ENCODE peak calls at places on chromosome 1, in four cellular contexts. M, V, A and B are unnamed samples.

GRCh38 chr1:247487057-247487456 is 29.2 kb upstream of the OR2B11 start:
- DNase-seq in M (peak; percentile 5), A (no peak), V (peak; percentile 49), B (peak; percentile 61)

GRCh38 chr1:29971703-29972102 is 735.4 kb downstream of the PTPRU start:
- DNase-seq in A (no peak), V (no peak), M (no peak), B (no peak)

GRCh38 chr1:229537894-229538293 is 20.6 kb downstream of the ABCB10 start:
- DNase-seq in M (no peak), A (no peak), V (no peak), B (no peak)

GRCh38 chr1:205533729-205534443 is 29.4 kb downstream of the CDK18 start:
- DNase-seq in M (no peak), V (no peak), A (no peak), B (no peak)

GRCh38 chr1:166029196-166029965 is 137.4 kb downstream of the FAM78B start:
- DNase-seq in V (no peak), M (no peak), A (no peak), B (no peak)

GRCh38 chr1:83511327-83511726 is 487.6 kb downstream of the TTLL7 start:
- DNase-seq in A (no peak), V (peak; percentile 44), M (peak; percentile 33), B (no peak)

GRCh38 chr1:154989195-154989860 is 4.1 kb upstream of the LENEP start:
- DNase-seq in M (no peak), V (no peak), A (no peak), B (no peak)

GRCh38 chr1:209368864-209369598 is 214.5 kb upstream of the CAMK1G start:
- DNase-seq in A (no peak), M (peak; percentile 87), V (peak; percentile 99), B (peak; percentile 98)

GRCh38 chr1:58266242-58266641 is 280.3 kb downstream of the OMA1 start:
- DNase-seq in A (no peak), V (no peak), M (no peak), B (no peak)

GRCh38 chr1:63854091-63854490 is 80.3 kb downstream of the ROR1 start:
- DNase-seq in V (no peak), A (no peak), M (no peak), B (no peak)
- TF ChIP-seq CTCF in V (no peak), A (no peak), M (no peak), B (no peak)

DNA sequence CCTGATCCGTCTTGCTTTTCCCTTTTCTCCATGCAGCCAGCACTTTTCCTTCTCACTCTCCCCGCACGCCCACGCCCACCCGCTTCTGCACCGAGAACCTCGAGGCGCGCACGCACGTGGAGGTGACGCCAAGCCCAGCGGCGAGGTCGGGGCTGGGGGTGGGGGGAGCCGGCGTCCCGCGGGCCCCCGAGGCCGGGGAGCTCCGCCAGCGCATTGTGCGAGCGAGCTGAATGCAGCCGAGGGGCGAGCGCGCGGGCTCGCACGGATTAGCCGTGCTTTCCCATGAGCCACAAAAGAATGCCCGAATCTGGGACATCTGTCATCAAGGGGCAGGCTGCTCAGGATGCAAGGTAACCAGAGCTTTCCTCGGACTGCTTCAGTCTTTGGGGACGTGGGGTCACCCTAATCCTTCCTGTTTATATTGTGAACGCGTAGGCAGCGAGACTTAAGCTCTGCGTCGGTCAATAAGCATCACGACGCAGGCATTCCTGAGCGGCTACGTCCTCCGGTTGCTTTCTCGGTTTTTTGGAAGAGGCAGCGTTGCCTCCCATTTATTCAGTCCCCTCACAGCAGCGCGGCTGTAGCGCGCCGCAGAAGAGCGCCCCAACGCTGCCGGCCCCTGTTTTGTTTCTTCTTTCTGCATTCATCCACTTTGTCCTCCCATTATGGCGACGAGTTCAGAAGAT is 67.3 kb upstream of the AKT3 start:
- DNase-seq in M (peak; percentile 98), A (peak; percentile 37), V (peak; percentile 86), B (peak; percentile 88)
- H3K4me3 ChIP-seq in M (peak overlapping the region; percentile 55), A (no peak overlapping the region), V (peak overlapping the region; percentile 57), B (peak overlapping the region; percentile 62)

DNA sequence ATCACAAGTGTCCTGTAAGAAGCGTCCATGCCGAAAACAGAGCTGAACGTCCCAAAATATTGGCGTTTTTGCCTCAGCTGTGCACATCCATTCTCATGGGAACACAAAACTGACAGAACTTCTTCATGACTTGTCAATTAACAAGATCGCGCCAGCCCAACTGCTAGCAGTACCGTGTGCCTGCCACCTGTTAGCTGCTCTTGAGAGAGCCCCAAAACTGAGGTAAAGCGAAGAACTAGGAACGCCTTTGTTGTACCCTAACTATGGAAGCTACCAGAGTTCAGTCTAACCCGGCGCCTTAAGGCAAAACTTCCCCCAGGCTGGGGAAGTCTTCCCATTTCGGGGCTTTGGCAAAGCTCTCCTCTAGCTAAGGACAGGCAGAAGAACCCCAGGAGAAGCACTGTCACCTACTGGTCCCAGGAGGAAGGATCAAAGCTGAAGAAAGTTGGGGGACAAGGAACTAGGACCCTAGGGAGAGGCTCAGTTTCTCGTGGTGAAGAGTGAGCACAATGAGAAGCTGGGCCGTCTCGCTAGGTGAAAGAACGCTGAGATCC is 719 bp downstream of the EYA3 start:
- DNase-seq in M (no peak), V (peak; percentile 21), A (no peak), B (peak; percentile 16)
- TF ChIP-seq CTCF in M (peak; percentile 27), V (no peak), A (no peak), B (peak; percentile 20)

GRCh38 chr1:162709870-162710269 is 77.6 kb downstream of the DDR2 start:
- DNase-seq in V (peak; percentile 52), A (no peak), M (no peak), B (no peak)
- H3K4me3 ChIP-seq in V (no peak overlapping the region), A (no peak overlapping the region), M (no peak overlapping the region), B (no peak overlapping the region)

DNA sequence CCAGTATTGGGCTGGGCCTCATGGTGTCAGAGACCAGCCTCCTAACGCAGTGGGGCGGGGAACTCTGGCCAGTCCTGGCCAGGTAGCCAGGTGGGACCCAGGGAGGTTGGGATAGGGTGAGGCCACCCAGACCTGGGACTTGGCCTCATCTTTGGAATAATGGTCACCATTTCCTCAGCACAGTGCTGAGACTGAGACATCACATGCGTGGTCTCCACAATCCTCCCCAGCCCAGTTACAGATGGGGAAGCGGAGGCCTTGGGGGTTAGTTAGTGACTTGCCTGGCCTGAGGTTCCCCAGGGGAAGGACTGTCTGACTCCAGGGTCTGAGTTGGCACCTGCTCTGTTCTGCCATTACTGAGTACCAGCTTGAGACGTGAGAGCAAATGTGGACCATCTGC is 77.9 kb upstream of the CASZ1 start:
- DNase-seq in A (no peak), V (no peak), M (no peak), B (no peak)
- TF ChIP-seq CTCF in A (no peak), V (no peak), M (no peak), B (no peak)